ENCODE peak calls at places on chromosomes 6 and 20, in six cellular contexts. V, H, N, P, M and B are unnamed samples.

GRCh38 chr6:92779758-92780157 is 639.6 kb downstream of the EPHA7 start:
- DNase-seq in P (no peak), V (peak), M (peak), N (no peak), H (no peak), B (no peak)

GRCh38 chr20:58127731-58128130 is 100.7 kb downstream of the ANKRD60 start:
- DNase-seq in V (peak), P (no peak), M (no peak), H (peak), N (peak), B (no peak)

GRCh38 chr6:45483021-45483420 is 105.3 kb upstream of the SUPT3H start:
- DNase-seq in V (peak), P (no peak), M (peak), H (no peak), N (no peak), B (no peak)

GRCh38 chr6:167575201-167575696 is 250.4 kb downstream of the TTLL2 start:
- DNase-seq in N (no peak), P (no peak), H (no peak), V (no peak), M (no peak), B (no peak)

GRCh38 chr6:112188906-112189305 is 65.5 kb downstream of the LAMA4 start:
- DNase-seq in P (no peak), V (peak), M (no peak), H (no peak), N (no peak), B (no peak)

GRCh38 chr6:128655978-128656498 is 135.6 kb upstream of the PTPRK start:
- DNase-seq in V (peak), N (no peak), H (no peak), P (no peak), M (peak), B (no peak)

GRCh38 chr20:11891081-11891826 is 26.4 kb upstream of the BTBD3 start:
- DNase-seq in V (peak), H (peak), M (peak), N (peak), P (peak), B (peak)

GRCh38 chr20:6384368-6384767 is 261.5 kb upstream of the FERMT1 start:
- DNase-seq in N (no peak), P (no peak), V (no peak), M (no peak), H (no peak), B (no peak)

GRCh38 chr6:13044390-13044789 is 283.9 kb downstream of the TBC1D7 start:
- DNase-seq in N (peak), V (no peak), M (peak), P (no peak), H (peak), B (peak)

GRCh38 chr20:62978559-62978938 is 26.0 kb downstream of the SLC17A9 start:
- DNase-seq in M (no peak), N (no peak), H (no peak), P (no peak), V (no peak), B (no peak)

GRCh38 chr6:42100029-42100901 is 42.2 kb downstream of the C6orf132 start:
- DNase-seq in P (no peak), V (peak), H (no peak), N (no peak), M (peak), B (no peak)
- H2AFZ ChIP-seq in P (peak), V (peak), H (no peak), N (no peak), M (peak), B (no peak)

DNA sequence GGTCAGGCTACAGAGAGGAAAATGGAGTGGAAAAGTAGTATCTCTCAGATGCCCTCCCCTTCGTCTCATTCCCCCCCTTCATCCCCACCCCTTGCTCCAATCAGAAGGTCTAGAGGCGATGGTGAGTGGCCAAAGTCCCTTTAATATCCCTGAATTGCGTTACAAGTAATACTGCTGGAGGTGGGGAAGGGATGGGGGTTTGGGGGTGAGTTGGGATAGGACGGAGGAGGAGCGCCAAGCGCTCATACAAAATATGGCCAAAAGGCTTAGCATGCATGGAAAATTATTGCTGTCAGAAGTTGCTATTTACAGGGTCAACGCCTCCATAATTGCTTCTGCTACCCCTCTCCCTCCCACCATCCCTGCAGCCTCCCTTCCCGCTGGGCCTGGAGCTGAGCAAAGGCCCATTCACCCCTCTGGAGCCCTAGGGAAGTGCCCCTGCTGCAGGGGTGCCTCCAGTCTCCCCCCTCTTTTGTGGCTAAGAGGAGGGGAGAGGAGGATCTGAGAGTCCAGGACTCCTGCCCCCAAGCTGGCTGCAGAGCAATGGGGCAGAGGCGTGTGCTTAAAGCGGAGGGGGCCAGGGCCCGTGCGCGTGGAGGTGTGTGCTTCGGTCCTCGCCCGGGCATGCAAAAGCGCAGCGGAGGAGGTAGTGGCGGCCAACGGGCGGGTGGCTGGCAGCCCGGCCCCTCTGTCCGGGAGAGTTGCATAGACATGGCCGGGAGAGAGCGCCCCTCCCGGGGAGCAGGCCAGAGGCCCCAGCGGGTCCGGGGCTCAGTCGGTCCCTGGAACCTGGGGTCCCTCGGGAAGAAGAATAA is 8.7 kb upstream of the SRXN1 start:
- DNase-seq in H (peak), N (peak), M (no peak), V (no peak), P (no peak), B (no peak)
- H2BK120ac ChIP-seq in H (peak), N (no peak), M (no peak), V (no peak), P (no peak), B (peak)

GRCh38 chr6:163232649-163233048 is 181.9 kb upstream of the QKI start:
- DNase-seq in P (no peak), V (no peak), H (no peak), N (no peak), M (no peak), B (no peak)
- H2AFZ ChIP-seq in P (no peak), V (no peak), H (no peak), N (no peak), M (no peak), B (no peak)

GRCh38 chr6:20403080-20403765 is 1.5 kb downstream of the E2F3 start:
- DNase-seq in M (peak), P (peak), N (peak), H (peak), V (peak), B (peak)

GRCh38 chr6:20400476-20401402 is 940 bp upstream of the E2F3 start:
- DNase-seq in N (no peak), P (no peak), H (no peak), V (no peak), M (peak), B (no peak)

GRCh38 chr6:20401403-20402180 is at the start of gene E2F3:
- DNase-seq in N (peak), V (peak), M (peak), P (peak), H (peak), B (peak)

GRCh38 chr6:20403766-20404640 is 2.3 kb downstream of the E2F3 start:
- DNase-seq in M (peak), P (peak), N (peak), V (peak), H (peak), B (peak)

GRCh38 chr6:20402181-20403079 is 751 bp downstream of the E2F3 start:
- DNase-seq in N (peak), H (peak), M (peak), P (peak), V (no peak), B (peak)
- H2BK120ac ChIP-seq in N (peak), H (no peak), M (peak), P (peak), V (peak), B (peak)